ENCODE peak calls at places on chromosomes 1 and 21, in ten cellular contexts. V is WTC11, R is hepatocyte, C is neural crest cell, L is transverse colon, I is natural killer cell, B is GM12865, Z is right lobe of liver, E is B cell, S is BJ. U is an unnamed sample.

GRCh38 chr1:6868371-6869001 is 83.2 kb downstream of the CAMTA1 start:
- DNase-seq in E (no peak), R (no peak), L (no peak), I (no peak), S (no peak), V (no peak), C (no peak), Z (no peak), B (peak; percentile 25), U (no peak)

GRCh38 chr1:118483245-118484006 is 298.4 kb upstream of the SPAG17 start:
- DNase-seq in S (no peak), L (no peak), E (no peak), R (no peak), Z (no peak), B (no peak), I (no peak), C (no peak), V (no peak), U (no peak)

GRCh38 chr1:91872560-91873081 is 13.3 kb downstream of the TGFBR3 start:
- DNase-seq in B (peak; percentile 68), Z (no peak), E (no peak), S (no peak), R (no peak), I (no peak), V (no peak), L (no peak), C (no peak), U (no peak)

GRCh38 chr1:145992502-145992936 is 3.9 kb downstream of the TXNIP start:
- DNase-seq in S (no peak), I (no peak), Z (no peak), R (no peak), B (no peak), V (no peak), E (no peak), C (no peak), L (no peak), U (no peak)

GRCh38 chr1:116483481-116484309 is 87.1 kb downstream of the CD58 start:
- DNase-seq in I (no peak), V (no peak), Z (no peak), L (peak; percentile 80), E (no peak), B (no peak), C (no peak), R (peak; percentile 69), S (no peak), U (no peak)

GRCh38 chr1:156896490-156897033 is 3.0 kb downstream of the PEAR1 start:
- DNase-seq in S (peak; percentile 70), V (no peak), L (no peak), B (no peak), I (no peak), C (no peak), E (no peak), R (peak; percentile 71), Z (no peak), U (peak; percentile 67)

GRCh38 chr1:210099921-210100320 is 132.7 kb upstream of the SERTAD4 start:
- DNase-seq in I (no peak), E (no peak), R (no peak), Z (no peak), C (no peak), V (no peak), S (no peak), L (no peak), B (no peak), U (no peak)

GRCh38 chr1:84344286-84344685 is 42.8 kb downstream of the SAMD13 start:
- DNase-seq in L (no peak), E (no peak), V (no peak), I (no peak), Z (no peak), S (no peak), R (no peak), B (no peak), C (no peak), U (no peak)

GRCh38 chr1:200233393-200233792 is 176.4 kb downstream of the ZNF281 start:
- DNase-seq in C (no peak), E (no peak), S (no peak), R (no peak), L (no peak), I (no peak), B (no peak), V (no peak), Z (no peak), U (no peak)

GRCh38 chr1:10635385-10635896 is 160.7 kb downstream of the PEX14 start:
- DNase-seq in Z (no peak), S (no peak), L (no peak), V (no peak), R (no peak), I (no peak), B (no peak), C (no peak), E (no peak), U (no peak)
- TF ChIP-seq CTCF in Z (no peak), S (no peak), L (no peak), V (no peak), R (no peak), I (no peak), B (no peak), C (no peak), E (no peak), U (no peak)

GRCh38 chr1:216576246-216576645 is 147.0 kb downstream of the ESRRG start:
- DNase-seq in Z (no peak), C (no peak), R (no peak), B (no peak), E (no peak), I (no peak), L (no peak), S (no peak), V (no peak), U (no peak)
- TF ChIP-seq CTCF in Z (no peak), C (no peak), R (no peak), B (no peak), E (no peak), I (no peak), L (no peak), S (no peak), V (no peak), U (no peak)

GRCh38 chr1:195584870-195585624 is 1023.2 kb downstream of the KCNT2 start:
- DNase-seq in E (no peak), S (no peak), L (peak; percentile 36), V (peak; percentile 29), C (no peak), B (no peak), Z (no peak), I (no peak), R (no peak), U (no peak)
- TF ChIP-seq CTCF in E (no peak), S (no peak), L (no peak), V (no peak), C (no peak), B (no peak), Z (no peak), I (no peak), R (no peak), U (no peak)

GRCh38 chr1:219544163-219544846 is 68.6 kb downstream of the ZC3H11B start:
- DNase-seq in L (no peak), E (no peak), S (no peak), Z (no peak), C (no peak), R (no peak), I (no peak), V (no peak), B (no peak), U (no peak)
- TF ChIP-seq CTCF in L (no peak), E (no peak), S (peak; percentile 3), Z (peak; percentile 11), C (no peak), R (peak; percentile 32), I (no peak), V (no peak), B (peak; percentile 13), U (peak; percentile 21)

GRCh38 chr21:43270800-43271261 is 102.0 kb downstream of the CRYAA start:
- DNase-seq in Z (no peak), B (no peak), E (no peak), I (no peak), R (no peak), C (no peak), L (no peak), V (no peak), S (no peak), U (no peak)

GRCh38 chr21:43268804-43269186 is 100.0 kb downstream of the CRYAA start:
- DNase-seq in R (no peak), L (no peak), B (no peak), Z (no peak), E (no peak), V (no peak), S (no peak), C (no peak), I (no peak), U (no peak)

GRCh38 chr21:43268086-43268803 is 99.4 kb downstream of the CRYAA start:
- DNase-seq in E (no peak), V (no peak), L (no peak), R (no peak), B (no peak), I (no peak), Z (no peak), C (no peak), S (no peak), U (no peak)

GRCh38 chr21:43269981-43270670 is 101.3 kb downstream of the CRYAA start:
- DNase-seq in R (no peak), I (no peak), E (no peak), L (no peak), Z (no peak), B (no peak), V (no peak), S (no peak), C (no peak), U (no peak)

GRCh38 chr21:43269461-43269860 is 100.7 kb downstream of the CRYAA start:
- DNase-seq in E (no peak), B (peak; percentile 52), S (no peak), L (no peak), V (peak; percentile 58), I (no peak), R (no peak), C (no peak), Z (no peak), U (no peak)
- TF ChIP-seq CTCF in E (peak; percentile 29), B (peak; percentile 55), S (peak; percentile 22), L (no peak), V (no peak), I (no peak), R (no peak), C (peak; percentile 28), Z (peak; percentile 15), U (peak; percentile 2)

DNA sequence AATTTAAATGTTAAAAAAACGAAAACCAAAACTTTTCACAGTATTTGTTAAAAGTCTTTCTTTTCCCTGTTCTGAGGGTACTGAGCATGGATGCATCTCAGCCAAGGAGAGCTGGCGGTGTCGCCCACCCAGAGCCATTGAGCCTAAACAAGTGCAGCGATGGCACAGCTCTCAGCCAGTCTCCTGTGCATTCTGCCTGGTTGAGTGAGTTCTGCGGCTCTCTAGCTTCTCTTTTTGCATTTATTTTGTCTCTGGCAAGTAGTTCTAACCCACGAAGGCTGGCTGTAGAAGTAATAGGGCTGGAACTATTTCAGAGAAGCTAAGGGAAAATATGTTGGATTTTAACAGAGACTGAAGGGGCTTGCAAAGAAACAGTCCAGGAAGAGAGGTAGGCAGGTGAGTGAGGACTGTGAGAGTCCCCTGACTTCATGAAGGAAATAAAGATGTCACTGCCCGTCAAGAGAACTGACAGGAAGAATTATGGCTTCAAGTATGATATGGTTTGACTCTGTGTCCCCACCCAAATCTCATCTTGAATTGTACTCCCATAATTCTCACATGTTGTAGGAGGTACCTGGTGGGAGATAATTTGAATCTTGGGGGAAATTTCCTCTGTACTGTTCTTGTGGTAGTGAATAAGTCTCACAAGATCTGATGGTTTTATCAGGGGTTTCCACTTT is 35.6 kb upstream of the LIN9 start:
- DNase-seq in E (no peak), L (no peak), R (no peak), Z (no peak), S (no peak), C (no peak), I (no peak), V (no peak), B (no peak), U (no peak)
- TF ChIP-seq CTCF in E (no peak), L (no peak), R (no peak), Z (no peak), S (no peak), C (no peak), I (no peak), V (no peak), B (no peak), U (no peak)

GRCh38 chr1:185733818-185734709 is at the start of gene HMCN1:
- DNase-seq in S (no peak), B (peak; percentile 2), E (no peak), L (peak; percentile 54), I (no peak), V (peak; percentile 90), C (peak; percentile 59), Z (peak; percentile 76), R (peak; percentile 65), U (no peak)
- TF ChIP-seq CTCF in S (peak; percentile 61), B (peak; percentile 14), E (no peak), L (peak; percentile 33), I (no peak), V (no peak), C (peak; percentile 56), Z (peak; percentile 39), R (peak; percentile 47), U (peak; percentile 50)